ENCODE peak calls at places on chromosomes 13 and 19, in seven cellular contexts. One of them, this sample, is unnamed.

GRCh38 chr13:36998624-36999041 is 507 bp downstream of the ALG5 start:
- DNase-seq in activated CD4-positive, alpha-beta T cell treated with anti-CD3 and anti-CD28 coated beads, Interleukin-2, amount 50 U/mL, for 24 hours: no peak
- DNase-seq in posterior vena cava: peak; percentile 80
- DNase-seq in stimulated activated CD4-positive, alpha-beta T cell treated with anti-CD3 and anti-CD28 coated beads, Interleukin-15, amount 100 ng/mL, for 24 hours: peak; percentile 27
- DNase-seq in activated T-helper 1 cell treated with anti-CD3 and anti-CD28 coated beads, Interleukin-2, amount 50 U/mL, for 16 hours: no peak
- DNase-seq in fibroblast of mammary gland: peak; percentile 8
- DNase-seq in brain microvascular endothelial cell: no peak
- DNase-seq in this sample: no peak

GRCh38 chr13:59996461-59996860 is 167.3 kb downstream of the DIAPH3 start:
- DNase-seq in activated CD4-positive, alpha-beta T cell treated with anti-CD3 and anti-CD28 coated beads, Interleukin-2, amount 50 U/mL, for 24 hours: no peak
- DNase-seq in posterior vena cava: no peak
- DNase-seq in stimulated activated CD4-positive, alpha-beta T cell treated with anti-CD3 and anti-CD28 coated beads, Interleukin-15, amount 100 ng/mL, for 24 hours: no peak
- DNase-seq in activated T-helper 1 cell treated with anti-CD3 and anti-CD28 coated beads, Interleukin-2, amount 50 U/mL, for 16 hours: no peak
- DNase-seq in fibroblast of mammary gland: no peak
- DNase-seq in brain microvascular endothelial cell: no peak
- DNase-seq in this sample: no peak

GRCh38 chr13:65597839-65598818 is 1632.0 kb downstream of the PCDH9 start:
- DNase-seq in activated CD4-positive, alpha-beta T cell treated with anti-CD3 and anti-CD28 coated beads, Interleukin-2, amount 50 U/mL, for 24 hours: no peak
- DNase-seq in posterior vena cava: no peak
- DNase-seq in stimulated activated CD4-positive, alpha-beta T cell treated with anti-CD3 and anti-CD28 coated beads, Interleukin-15, amount 100 ng/mL, for 24 hours: no peak
- DNase-seq in activated T-helper 1 cell treated with anti-CD3 and anti-CD28 coated beads, Interleukin-2, amount 50 U/mL, for 16 hours: no peak
- DNase-seq in fibroblast of mammary gland: peak; percentile 67
- DNase-seq in brain microvascular endothelial cell: peak; percentile 53
- DNase-seq in this sample: peak; percentile 83

GRCh38 chr19:3857449-3858003 is 11.3 kb downstream of the ZFR2 start:
- DNase-seq in activated CD4-positive, alpha-beta T cell treated with anti-CD3 and anti-CD28 coated beads, Interleukin-2, amount 50 U/mL, for 24 hours: no peak
- DNase-seq in posterior vena cava: no peak
- DNase-seq in stimulated activated CD4-positive, alpha-beta T cell treated with anti-CD3 and anti-CD28 coated beads, Interleukin-15, amount 100 ng/mL, for 24 hours: no peak
- DNase-seq in activated T-helper 1 cell treated with anti-CD3 and anti-CD28 coated beads, Interleukin-2, amount 50 U/mL, for 16 hours: no peak
- DNase-seq in fibroblast of mammary gland: no peak
- DNase-seq in brain microvascular endothelial cell: no peak
- DNase-seq in this sample: no peak

GRCh38 chr19:3135961-3136683 is at the start of gene GNA15:
- DNase-seq in activated CD4-positive, alpha-beta T cell treated with anti-CD3 and anti-CD28 coated beads, Interleukin-2, amount 50 U/mL, for 24 hours: no peak
- DNase-seq in posterior vena cava: no peak
- DNase-seq in stimulated activated CD4-positive, alpha-beta T cell treated with anti-CD3 and anti-CD28 coated beads, Interleukin-15, amount 100 ng/mL, for 24 hours: peak; percentile 60
- DNase-seq in activated T-helper 1 cell treated with anti-CD3 and anti-CD28 coated beads, Interleukin-2, amount 50 U/mL, for 16 hours: no peak
- DNase-seq in fibroblast of mammary gland: no peak
- DNase-seq in brain microvascular endothelial cell: no peak
- DNase-seq in this sample: no peak

GRCh38 chr13:25171517-25172302 is at the start of gene AMER2:
- DNase-seq in activated CD4-positive, alpha-beta T cell treated with anti-CD3 and anti-CD28 coated beads, Interleukin-2, amount 50 U/mL, for 24 hours: no peak
- DNase-seq in posterior vena cava: no peak
- DNase-seq in stimulated activated CD4-positive, alpha-beta T cell treated with anti-CD3 and anti-CD28 coated beads, Interleukin-15, amount 100 ng/mL, for 24 hours: peak; percentile 42
- DNase-seq in activated T-helper 1 cell treated with anti-CD3 and anti-CD28 coated beads, Interleukin-2, amount 50 U/mL, for 16 hours: no peak
- DNase-seq in fibroblast of mammary gland: peak; percentile 11
- DNase-seq in brain microvascular endothelial cell: no peak
- DNase-seq in this sample: no peak

GRCh38 chr19:15595069-15595468 is 19.9 kb upstream of the CYP4F8 start:
- DNase-seq in activated CD4-positive, alpha-beta T cell treated with anti-CD3 and anti-CD28 coated beads, Interleukin-2, amount 50 U/mL, for 24 hours: no peak
- DNase-seq in posterior vena cava: no peak
- DNase-seq in stimulated activated CD4-positive, alpha-beta T cell treated with anti-CD3 and anti-CD28 coated beads, Interleukin-15, amount 100 ng/mL, for 24 hours: no peak
- DNase-seq in activated T-helper 1 cell treated with anti-CD3 and anti-CD28 coated beads, Interleukin-2, amount 50 U/mL, for 16 hours: no peak
- DNase-seq in fibroblast of mammary gland: peak; percentile 0
- DNase-seq in brain microvascular endothelial cell: no peak
- DNase-seq in this sample: no peak

GRCh38 chr13:32932376-32932775 is 83.8 kb upstream of the KL start:
- DNase-seq in activated CD4-positive, alpha-beta T cell treated with anti-CD3 and anti-CD28 coated beads, Interleukin-2, amount 50 U/mL, for 24 hours: no peak
- DNase-seq in posterior vena cava: no peak
- DNase-seq in stimulated activated CD4-positive, alpha-beta T cell treated with anti-CD3 and anti-CD28 coated beads, Interleukin-15, amount 100 ng/mL, for 24 hours: no peak
- DNase-seq in activated T-helper 1 cell treated with anti-CD3 and anti-CD28 coated beads, Interleukin-2, amount 50 U/mL, for 16 hours: no peak
- DNase-seq in fibroblast of mammary gland: peak; percentile 20
- DNase-seq in brain microvascular endothelial cell: no peak
- DNase-seq in this sample: no peak

GRCh38 chr13:96091932-96092253 is 2.0 kb downstream of the HS6ST3 start:
- DNase-seq in activated CD4-positive, alpha-beta T cell treated with anti-CD3 and anti-CD28 coated beads, Interleukin-2, amount 50 U/mL, for 24 hours: no peak
- DNase-seq in posterior vena cava: no peak
- DNase-seq in stimulated activated CD4-positive, alpha-beta T cell treated with anti-CD3 and anti-CD28 coated beads, Interleukin-15, amount 100 ng/mL, for 24 hours: no peak
- DNase-seq in activated T-helper 1 cell treated with anti-CD3 and anti-CD28 coated beads, Interleukin-2, amount 50 U/mL, for 16 hours: no peak
- DNase-seq in fibroblast of mammary gland: no peak
- DNase-seq in brain microvascular endothelial cell: no peak
- DNase-seq in this sample: no peak

GRCh38 chr19:4984448-4984990 is 15.6 kb downstream of the KDM4B start:
- DNase-seq in activated CD4-positive, alpha-beta T cell treated with anti-CD3 and anti-CD28 coated beads, Interleukin-2, amount 50 U/mL, for 24 hours: no peak
- DNase-seq in posterior vena cava: no peak
- DNase-seq in stimulated activated CD4-positive, alpha-beta T cell treated with anti-CD3 and anti-CD28 coated beads, Interleukin-15, amount 100 ng/mL, for 24 hours: no peak
- DNase-seq in activated T-helper 1 cell treated with anti-CD3 and anti-CD28 coated beads, Interleukin-2, amount 50 U/mL, for 16 hours: no peak
- DNase-seq in fibroblast of mammary gland: no peak
- DNase-seq in brain microvascular endothelial cell: no peak
- DNase-seq in this sample: no peak

GRCh38 chr13:21088534-21088933 is 27.1 kb upstream of the LATS2 start:
- DNase-seq in activated CD4-positive, alpha-beta T cell treated with anti-CD3 and anti-CD28 coated beads, Interleukin-2, amount 50 U/mL, for 24 hours: no peak
- DNase-seq in posterior vena cava: no peak
- DNase-seq in stimulated activated CD4-positive, alpha-beta T cell treated with anti-CD3 and anti-CD28 coated beads, Interleukin-15, amount 100 ng/mL, for 24 hours: no peak
- DNase-seq in activated T-helper 1 cell treated with anti-CD3 and anti-CD28 coated beads, Interleukin-2, amount 50 U/mL, for 16 hours: no peak
- DNase-seq in fibroblast of mammary gland: no peak
- DNase-seq in brain microvascular endothelial cell: no peak
- DNase-seq in this sample: no peak

GRCh38 chr19:1104452-1105216 is 840 bp downstream of the GPX4 start:
- DNase-seq in activated CD4-positive, alpha-beta T cell treated with anti-CD3 and anti-CD28 coated beads, Interleukin-2, amount 50 U/mL, for 24 hours: peak; percentile 61
- DNase-seq in posterior vena cava: peak; percentile 92
- DNase-seq in stimulated activated CD4-positive, alpha-beta T cell treated with anti-CD3 and anti-CD28 coated beads, Interleukin-15, amount 100 ng/mL, for 24 hours: peak; percentile 82
- DNase-seq in activated T-helper 1 cell treated with anti-CD3 and anti-CD28 coated beads, Interleukin-2, amount 50 U/mL, for 16 hours: no peak
- DNase-seq in fibroblast of mammary gland: peak; percentile 76
- DNase-seq in brain microvascular endothelial cell: no peak
- DNase-seq in this sample: peak; percentile 65

GRCh38 chr13:49821216-49821820 is 28.8 kb upstream of the KPNA3 start:
- DNase-seq in activated CD4-positive, alpha-beta T cell treated with anti-CD3 and anti-CD28 coated beads, Interleukin-2, amount 50 U/mL, for 24 hours: no peak
- DNase-seq in posterior vena cava: no peak
- DNase-seq in stimulated activated CD4-positive, alpha-beta T cell treated with anti-CD3 and anti-CD28 coated beads, Interleukin-15, amount 100 ng/mL, for 24 hours: no peak
- DNase-seq in activated T-helper 1 cell treated with anti-CD3 and anti-CD28 coated beads, Interleukin-2, amount 50 U/mL, for 16 hours: no peak
- DNase-seq in fibroblast of mammary gland: no peak
- DNase-seq in brain microvascular endothelial cell: no peak
- DNase-seq in this sample: no peak

GRCh38 chr19:46614114-46614701 is 10.7 kb downstream of the PTGIR start:
- DNase-seq in activated CD4-positive, alpha-beta T cell treated with anti-CD3 and anti-CD28 coated beads, Interleukin-2, amount 50 U/mL, for 24 hours: peak; percentile 75
- DNase-seq in posterior vena cava: peak; percentile 94
- DNase-seq in stimulated activated CD4-positive, alpha-beta T cell treated with anti-CD3 and anti-CD28 coated beads, Interleukin-15, amount 100 ng/mL, for 24 hours: peak; percentile 89
- DNase-seq in activated T-helper 1 cell treated with anti-CD3 and anti-CD28 coated beads, Interleukin-2, amount 50 U/mL, for 16 hours: peak; percentile 68
- DNase-seq in fibroblast of mammary gland: peak; percentile 77
- DNase-seq in brain microvascular endothelial cell: peak; percentile 66
- DNase-seq in this sample: peak; percentile 62

GRCh38 chr13:112820318-112820717 is 130.5 kb downstream of the ATP11A start:
- DNase-seq in activated CD4-positive, alpha-beta T cell treated with anti-CD3 and anti-CD28 coated beads, Interleukin-2, amount 50 U/mL, for 24 hours: no peak
- DNase-seq in posterior vena cava: peak; percentile 64
- DNase-seq in stimulated activated CD4-positive, alpha-beta T cell treated with anti-CD3 and anti-CD28 coated beads, Interleukin-15, amount 100 ng/mL, for 24 hours: no peak
- DNase-seq in activated T-helper 1 cell treated with anti-CD3 and anti-CD28 coated beads, Interleukin-2, amount 50 U/mL, for 16 hours: no peak
- DNase-seq in fibroblast of mammary gland: no peak
- DNase-seq in brain microvascular endothelial cell: no peak
- DNase-seq in this sample: no peak

GRCh38 chr13:43145556-43145955 is 122.2 kb downstream of the DNAJC15 start:
- DNase-seq in activated CD4-positive, alpha-beta T cell treated with anti-CD3 and anti-CD28 coated beads, Interleukin-2, amount 50 U/mL, for 24 hours: no peak
- DNase-seq in posterior vena cava: no peak
- DNase-seq in stimulated activated CD4-positive, alpha-beta T cell treated with anti-CD3 and anti-CD28 coated beads, Interleukin-15, amount 100 ng/mL, for 24 hours: no peak
- DNase-seq in activated T-helper 1 cell treated with anti-CD3 and anti-CD28 coated beads, Interleukin-2, amount 50 U/mL, for 16 hours: no peak
- DNase-seq in fibroblast of mammary gland: no peak
- DNase-seq in brain microvascular endothelial cell: no peak
- DNase-seq in this sample: no peak

This sample was measured in NCI-H226.